ENCODE peak calls at places on chromosomes 16 and 17, in five cellular contexts. C is HFF-Myc, K is AG10803, X is cardiac muscle cell, B is OCI-LY7. V is an unnamed sample.

GRCh38 chr16:57640612-57641011 is 12.2 kb downstream of the ADGRG1 start:
- DNase-seq in X (no peak), B (no peak), C (no peak), K (no peak), V (no peak)

GRCh38 chr16:6643083-6643686 is 689.5 kb upstream of the RBFOX1 start:
- DNase-seq in K (peak; percentile 44), C (peak; percentile 24), B (peak; percentile 47), X (peak; percentile 58), V (peak; percentile 10)

GRCh38 chr17:27800522-27800921 is at the start of gene NOS2:
- DNase-seq in C (no peak), B (no peak), K (no peak), X (no peak), V (no peak)

GRCh38 chr17:7263071-7263800 is 958 bp upstream of the CLDN7 start:
- DNase-seq in B (no peak), K (no peak), X (peak; percentile 10), C (no peak), V (no peak)

GRCh38 chr16:27364493-27365141 is 37.4 kb upstream of the IL21R start:
- DNase-seq in B (no peak), C (no peak), X (no peak), K (no peak), V (no peak)

GRCh38 chr16:62036101-62036806 is at the start of gene CDH8:
- DNase-seq in K (peak; percentile 23), X (no peak), C (no peak), B (no peak), V (no peak)

GRCh38 chr17:9959377-9959981 is 54.4 kb upstream of the RCVRN start:
- DNase-seq in X (peak; percentile 67), K (peak; percentile 45), B (peak; percentile 25), C (no peak), V (no peak)

GRCh38 chr16:82425661-82426060 is 201.1 kb upstream of the CDH13 start:
- DNase-seq in K (no peak), C (no peak), X (no peak), B (no peak), V (no peak)

GRCh38 chr16:6020162-6020980 is 922.8 kb upstream of the EEF2KMT start:
- DNase-seq in K (no peak), B (no peak), X (no peak), C (no peak), V (no peak)

GRCh38 chr17:43851744-43852143 is 4.8 kb downstream of the CD300LG start:
- DNase-seq in X (no peak), B (no peak), C (no peak), K (no peak), V (no peak)

GRCh38 chr17:78499715-78500540 is 77.3 kb downstream of the DNAH17 start:
- DNase-seq in B (no peak), K (no peak), C (no peak), X (no peak), V (no peak)

GRCh38 chr17:27569884-27570577 is 61.0 kb upstream of the LGALS9 start:
- DNase-seq in C (no peak), K (no peak), B (no peak), X (no peak), V (no peak)

GRCh38 chr17:59785091-59785799 is 77.8 kb downstream of the VMP1 start:
- DNase-seq in X (no peak), C (no peak), K (peak; percentile 56), B (no peak), V (no peak)
- H3K4me3 ChIP-seq in X (no peak overlapping the region), C (no peak overlapping the region), K (no peak overlapping the region), B (no peak overlapping the region), V (no peak overlapping the region)

GRCh38 chr17:11487469-11487868 is 110.8 kb upstream of the DNAH9 start:
- DNase-seq in B (no peak), C (no peak), X (no peak), K (no peak), V (no peak)

GRCh38 chr17:11488407-11488806 is 109.9 kb upstream of the DNAH9 start:
- DNase-seq in C (no peak), K (no peak), X (no peak), B (no peak), V (no peak)

GRCh38 chr17:11485336-11485735 is 112.9 kb upstream of the DNAH9 start:
- DNase-seq in X (no peak), B (no peak), K (no peak), C (no peak), V (no peak)

GRCh38 chr17:11486726-11487310 is 111.5 kb upstream of the DNAH9 start:
- DNase-seq in C (no peak), X (no peak), B (no peak), K (no peak), V (no peak)

DNA sequence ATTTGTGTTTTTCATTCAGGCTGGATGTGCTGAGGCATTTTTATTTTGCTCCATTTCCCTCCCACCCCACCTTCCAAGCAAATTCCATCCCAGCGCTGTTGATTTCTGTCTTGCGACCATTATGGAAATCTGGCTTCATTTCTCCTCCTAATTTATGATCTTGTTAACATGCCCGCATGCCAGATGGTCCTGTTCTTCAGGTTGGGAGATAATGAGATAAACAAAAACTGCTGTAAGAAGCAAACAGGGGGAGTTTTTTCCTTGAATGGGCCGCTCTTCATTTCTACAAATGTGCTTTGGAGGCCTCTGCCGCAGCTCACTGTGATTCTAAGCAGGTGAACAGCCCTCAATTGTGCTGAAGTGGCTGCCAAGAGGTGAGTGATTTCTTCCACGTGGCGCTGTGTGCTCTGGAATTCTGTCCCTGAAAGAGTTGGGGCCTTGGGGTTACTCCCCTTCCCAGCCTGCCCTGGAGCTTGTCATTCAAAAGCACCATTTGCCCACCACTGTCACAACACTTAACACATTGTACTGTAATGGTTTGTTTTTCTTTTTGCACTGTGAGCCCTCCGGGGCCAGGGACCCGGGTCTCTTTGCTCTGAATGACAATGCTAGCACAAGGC is 112.4 kb upstream of the DNAH9 start:
- DNase-seq in X (no peak), K (no peak), B (no peak), C (no peak), V (no peak)
- H3K4me3 ChIP-seq in X (no peak overlapping the region), K (no peak overlapping the region), B (no peak overlapping the region), C (no peak overlapping the region), V (no peak overlapping the region)

GRCh38 chr17:76843703-76844484 is 24.3 kb upstream of the MGAT5B start:
- DNase-seq in X (peak; percentile 13), C (no peak), K (no peak), B (peak; percentile 92), V (no peak)

GRCh38 chr17:76841776-76842405 is 26.3 kb upstream of the MGAT5B start:
- DNase-seq in X (no peak), K (no peak), B (peak; percentile 65), C (no peak), V (no peak)

GRCh38 chr17:76840884-76841775 is 27.1 kb upstream of the MGAT5B start:
- DNase-seq in B (peak; percentile 40), X (peak; percentile 24), C (no peak), K (no peak), V (no peak)

GRCh38 chr17:76844485-76844829 is 23.7 kb upstream of the MGAT5B start:
- DNase-seq in C (no peak), B (no peak), K (no peak), X (no peak), V (no peak)

GRCh38 chr17:76840443-76840767 is 27.8 kb upstream of the MGAT5B start:
- DNase-seq in X (no peak), B (peak; percentile 58), K (no peak), C (no peak), V (no peak)
- H3K4me3 ChIP-seq in X (no peak overlapping the region), B (peak overlapping the region; percentile 62), K (no peak overlapping the region), C (no peak overlapping the region), V (no peak overlapping the region)

DNA sequence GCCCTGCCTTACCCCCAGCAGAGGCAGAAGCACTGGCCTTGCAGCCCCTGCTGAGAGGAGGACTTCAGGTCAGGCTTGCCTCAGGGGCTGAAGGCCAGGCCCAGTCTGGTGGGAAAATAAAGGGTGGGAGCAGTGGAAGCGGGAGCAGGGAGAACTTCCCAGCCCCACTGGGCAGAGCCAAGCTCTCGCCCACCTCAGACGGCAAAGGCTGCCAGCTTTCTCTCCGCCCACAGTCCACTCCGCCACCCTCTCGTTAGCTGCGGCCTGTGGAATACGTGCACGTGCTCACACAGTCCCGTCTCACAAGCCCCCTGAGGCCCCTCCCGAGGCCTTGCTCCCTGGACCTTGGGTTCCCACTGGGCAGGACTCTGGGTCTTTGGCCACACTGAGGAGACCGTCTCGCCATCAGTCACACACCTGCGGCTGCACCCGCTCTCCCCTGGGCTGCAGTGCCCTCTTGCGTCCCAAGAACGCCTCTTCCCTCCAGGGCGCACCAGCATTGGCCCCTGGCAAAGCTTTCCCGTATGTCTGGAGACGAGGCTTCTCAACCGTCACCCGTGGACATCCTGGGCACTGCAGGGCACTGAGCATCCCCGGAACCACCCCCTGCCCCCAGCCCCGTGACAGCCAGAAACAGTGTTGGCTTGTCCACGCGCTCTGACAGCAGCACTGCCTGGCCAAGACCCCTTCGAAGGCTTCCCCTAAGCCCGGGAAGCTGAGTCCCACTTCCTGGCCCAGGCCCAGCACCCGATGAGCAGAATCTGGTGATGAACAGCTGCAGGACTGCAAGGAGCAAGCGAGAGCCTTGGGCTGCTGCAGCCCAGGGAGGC is 8.3 kb downstream of the MRPL28 start:
- DNase-seq in K (peak; percentile 64), C (peak; percentile 37), X (peak; percentile 83), B (peak; percentile 83), V (no peak)
- H3K4me3 ChIP-seq in K (no peak overlapping the region), C (no peak overlapping the region), X (no peak overlapping the region), B (no peak overlapping the region), V (peak overlapping the region; percentile 26)

GRCh38 chr16:85573696-85574641 is 39.2 kb upstream of the GSE1 start:
- DNase-seq in K (peak; percentile 44), X (peak; percentile 90), B (no peak), C (no peak), V (no peak)
- H3K4me3 ChIP-seq in K (no peak overlapping the region), X (no peak overlapping the region), B (no peak overlapping the region), C (no peak overlapping the region), V (no peak overlapping the region)

DNA sequence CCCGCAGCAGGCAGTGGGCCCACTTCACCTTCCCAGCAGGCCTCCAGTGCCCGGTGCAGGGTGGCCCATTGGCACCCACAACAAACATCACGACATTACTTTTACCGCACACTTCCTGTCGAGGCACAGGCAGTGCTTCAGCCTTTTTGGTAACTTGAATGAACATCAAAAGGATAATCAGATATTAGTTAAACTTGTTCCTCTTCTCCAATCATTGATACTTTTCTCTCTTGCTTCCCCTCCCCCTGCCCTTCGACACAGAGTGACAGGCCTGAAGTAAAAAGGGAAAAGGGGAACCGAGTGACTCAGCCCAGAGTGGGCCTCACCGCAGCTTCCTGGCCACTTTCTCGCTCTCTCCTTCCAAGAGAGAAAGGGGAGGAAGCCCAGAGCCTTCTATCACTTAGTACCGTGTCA is 507.0 kb downstream of the MAF start:
- DNase-seq in C (no peak), X (no peak), B (no peak), K (no peak), V (no peak)
- H3K4me3 ChIP-seq in C (no peak overlapping the region), X (no peak overlapping the region), B (no peak overlapping the region), K (no peak overlapping the region), V (no peak overlapping the region)

DNA sequence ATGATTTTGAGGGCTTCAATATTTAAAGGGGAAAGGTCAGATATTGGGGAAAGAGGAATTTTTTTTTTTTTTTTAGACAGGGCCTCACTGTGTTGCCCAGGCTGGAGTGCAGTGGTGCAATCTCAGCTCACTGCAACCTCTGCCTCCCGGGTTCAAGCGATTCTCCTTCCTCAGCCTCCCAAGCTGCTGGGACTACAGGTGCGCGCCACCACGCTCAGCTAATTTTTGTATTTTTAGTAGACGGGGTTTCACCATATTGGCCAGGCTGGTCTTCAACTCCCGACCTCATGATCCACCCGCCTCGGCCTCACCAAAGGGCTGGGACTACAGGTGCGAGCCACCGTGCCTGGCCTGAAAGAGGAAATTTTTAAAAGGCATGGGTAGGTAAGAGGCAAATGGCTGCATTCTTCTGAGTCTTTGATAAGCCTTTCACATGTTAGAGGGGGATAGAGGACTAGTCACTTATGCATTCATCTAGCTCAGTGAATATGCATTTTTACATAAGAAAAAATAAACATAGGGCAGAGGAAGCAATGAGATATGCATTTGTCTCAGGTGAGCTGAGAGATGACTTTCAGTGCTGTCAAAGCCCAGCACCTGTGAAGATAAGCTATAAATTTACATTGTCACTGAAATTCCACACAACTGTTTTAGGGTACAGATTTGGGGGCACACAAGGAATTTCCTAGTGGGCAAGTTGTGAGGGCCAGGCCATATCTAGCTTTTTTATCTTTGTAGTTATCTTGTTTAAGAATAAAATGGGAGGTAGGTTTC is 1.1 kb upstream of the FCSK start:
- DNase-seq in B (no peak), K (no peak), X (no peak), C (no peak), V (no peak)
- H3K4me3 ChIP-seq in B (peak overlapping the region; percentile 77), K (peak overlapping the region; percentile 81), X (peak overlapping the region; percentile 54), C (peak overlapping the region; percentile 83), V (peak overlapping the region; percentile 97)

V was measured in epithelial cell of proximal tubule.